ENCODE peak calls at places on chromosomes 7 and 10, in four cellular contexts. L is HepG2, B is K562, V is SK-N-SH. G is an unnamed sample.

GRCh38 chr10:101136007-101136707 is 5.1 kb downstream of the TLX1 start:
- DNase-seq in B (peak; percentile 25), L (no peak), V (peak; percentile 23), G (peak; percentile 19)

GRCh38 chr7:84200859-84201258 is 6.3 kb upstream of the SEMA3A start:
- DNase-seq in L (no peak), V (no peak), B (no peak), G (no peak)

GRCh38 chr7:40749877-40750276 is 615.1 kb downstream of the SUGCT start:
- DNase-seq in V (no peak), L (no peak), B (no peak), G (no peak)

GRCh38 chr10:102642553-102643345 is 1.5 kb upstream of the TRIM8 start:
- DNase-seq in L (peak; percentile 50), V (peak; percentile 62), B (peak; percentile 32), G (peak; percentile 29)

GRCh38 chr7:18040196-18040595 is 12.6 kb upstream of the PRPS1L1 start:
- DNase-seq in L (no peak), V (no peak), B (no peak), G (no peak)

GRCh38 chr10:13758761-13759160 is 172.0 kb downstream of the PRPF18 start:
- DNase-seq in B (no peak), L (no peak), V (no peak), G (no peak)

GRCh38 chr10:51073461-51074237 is 638 bp upstream of the PRKG1 start:
- DNase-seq in V (peak; percentile 65), L (no peak), B (peak; percentile 8), G (no peak)

GRCh38 chr10:77289027-77289501 is 348.5 kb downstream of the KCNMA1 start:
- DNase-seq in B (no peak), L (no peak), V (no peak), G (no peak)

GRCh38 chr7:48307041-48307714 is 135.9 kb downstream of the ABCA13 start:
- DNase-seq in B (no peak), L (no peak), V (no peak), G (no peak)

GRCh38 chr7:139949629-139950028 is 113.1 kb downstream of the PARP12 start:
- DNase-seq in L (no peak), B (no peak), V (no peak), G (no peak)

GRCh38 chr7:24668922-24669635 is 88.2 kb downstream of the GSDME start:
- DNase-seq in B (no peak), V (no peak), L (no peak), G (no peak)

GRCh38 chr7:23712368-23713284 is 2.6 kb downstream of the STK31 start:
- DNase-seq in B (peak; percentile 60), V (peak; percentile 79), L (peak; percentile 51), G (peak; percentile 67)

GRCh38 chr10:128078136-128078969 is 47.9 kb downstream of the MKI67 start:
- DNase-seq in B (peak; percentile 48), L (peak; percentile 28), V (peak; percentile 86), G (peak; percentile 28)

GRCh38 chr7:50826371-50827172 is 43.9 kb upstream of the GRB10 start:
- DNase-seq in V (no peak), L (peak; percentile 78), B (no peak), G (peak; percentile 55)

GRCh38 chr7:22348379-22348778 is 8.6 kb downstream of the RAPGEF5 start:
- DNase-seq in B (peak; percentile 34), L (no peak), V (no peak), G (no peak)

GRCh38 chr10:63010203-63010602 is 122.9 kb upstream of the NRBF2 start:
- DNase-seq in B (no peak), V (no peak), L (no peak), G (no peak)

GRCh38 chr7:46754135-46754730 is 827.7 kb downstream of the TNS3 start:
- DNase-seq in L (no peak), B (no peak), V (no peak), G (peak; percentile 36)

DNA sequence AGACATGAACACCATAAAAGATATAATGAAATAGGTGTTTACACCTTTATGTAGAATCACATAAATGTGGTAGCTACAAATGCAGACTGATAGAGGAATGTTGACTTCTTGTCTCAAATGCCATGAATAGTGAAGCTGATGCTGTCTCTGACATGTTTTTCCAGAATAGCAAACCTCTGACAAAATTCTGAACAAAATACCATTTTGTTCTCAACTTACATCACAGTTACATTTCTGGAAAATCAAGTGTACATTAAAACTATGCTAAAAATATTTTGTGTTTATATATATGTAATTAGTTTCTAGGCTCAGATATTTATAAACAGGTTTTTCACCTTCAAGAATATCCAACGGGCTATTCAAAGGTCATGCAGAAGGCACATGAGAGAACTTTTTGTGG is 16.8 kb upstream of the PTPN12 start:
- DNase-seq in B (no peak), L (no peak), V (no peak), G (no peak)
- TF ChIP-seq ELF1 in B (no peak), L (no peak), V (no peak), G (no peak)

DNA sequence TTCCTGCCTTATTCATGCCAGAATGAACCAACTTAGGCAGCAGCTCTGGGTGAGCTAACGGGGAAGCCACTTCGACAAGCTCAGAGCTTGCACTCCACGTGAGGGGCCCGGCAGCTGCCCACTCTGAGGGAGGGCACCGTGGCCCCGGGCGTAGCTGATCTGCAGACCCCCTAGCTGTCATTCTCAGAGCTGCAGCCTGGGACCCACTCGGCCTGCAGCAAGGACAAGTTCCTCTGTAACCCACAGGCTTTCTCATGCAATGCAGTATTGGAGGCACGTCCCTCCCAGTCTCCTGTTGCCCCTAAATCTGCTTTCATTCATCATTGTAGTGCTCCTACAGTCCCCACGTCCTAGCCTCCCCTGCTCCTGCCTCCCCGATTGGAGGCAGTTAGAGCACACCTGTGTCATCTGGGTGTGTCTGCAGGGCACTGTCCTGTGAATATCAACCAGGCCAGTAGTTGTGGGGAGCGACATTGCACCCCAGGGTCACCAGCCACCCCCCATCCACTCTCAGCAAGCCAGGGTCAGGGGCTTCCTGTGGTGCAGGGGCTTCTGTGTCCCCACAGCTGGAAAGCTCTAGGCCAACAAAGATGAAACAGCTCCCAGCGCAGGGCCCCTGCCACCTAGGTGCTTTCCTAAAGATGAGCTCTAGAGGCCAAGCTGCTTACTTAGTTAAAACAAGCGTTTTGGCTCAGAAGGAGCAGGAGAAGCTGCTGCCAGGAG is 333.7 kb downstream of the ADARB2 start:
- DNase-seq in L (no peak), B (no peak), V (no peak), G (no peak)
- TF ChIP-seq ELF1 in L (no peak), B (no peak), V (no peak), G (no peak)

GRCh38 chr10:48446785-48447184 is 140.3 kb downstream of the MAPK8 start:
- DNase-seq in B (no peak), V (no peak), L (no peak), G (no peak)

GRCh38 chr10:48450233-48450810 is 143.8 kb downstream of the MAPK8 start:
- DNase-seq in B (no peak), V (no peak), L (no peak), G (no peak)

GRCh38 chr10:48449501-48450232 is 143.2 kb downstream of the MAPK8 start:
- DNase-seq in V (no peak), B (no peak), L (no peak), G (no peak)

GRCh38 chr10:48447356-48448215 is 141.1 kb downstream of the MAPK8 start:
- DNase-seq in V (no peak), B (peak; percentile 9), L (no peak), G (no peak)

DNA sequence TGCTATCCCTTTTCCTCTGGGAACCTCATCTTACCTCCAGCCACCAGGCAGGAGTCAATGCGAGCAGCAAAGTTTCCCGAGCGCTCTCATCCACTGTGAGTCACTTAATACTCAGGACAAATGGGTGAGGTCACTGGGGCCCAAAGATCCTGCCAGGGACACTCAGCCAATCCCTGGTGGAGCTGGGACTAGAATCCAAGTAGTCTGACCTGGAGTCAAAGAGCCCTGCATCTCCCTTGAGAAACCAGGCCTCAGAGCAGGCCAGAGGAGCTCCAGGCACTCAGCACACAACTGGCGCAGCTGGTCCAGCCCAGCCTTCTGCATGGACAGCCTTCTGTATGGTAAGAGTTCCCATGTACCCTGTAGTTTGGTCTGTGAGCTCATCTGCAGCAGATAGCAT is 142.3 kb downstream of the MAPK8 start:
- DNase-seq in B (peak; percentile 11), L (no peak), V (no peak), G (no peak)
- TF ChIP-seq ELF1 in B (no peak), L (no peak), V (no peak), G (no peak)

DNA sequence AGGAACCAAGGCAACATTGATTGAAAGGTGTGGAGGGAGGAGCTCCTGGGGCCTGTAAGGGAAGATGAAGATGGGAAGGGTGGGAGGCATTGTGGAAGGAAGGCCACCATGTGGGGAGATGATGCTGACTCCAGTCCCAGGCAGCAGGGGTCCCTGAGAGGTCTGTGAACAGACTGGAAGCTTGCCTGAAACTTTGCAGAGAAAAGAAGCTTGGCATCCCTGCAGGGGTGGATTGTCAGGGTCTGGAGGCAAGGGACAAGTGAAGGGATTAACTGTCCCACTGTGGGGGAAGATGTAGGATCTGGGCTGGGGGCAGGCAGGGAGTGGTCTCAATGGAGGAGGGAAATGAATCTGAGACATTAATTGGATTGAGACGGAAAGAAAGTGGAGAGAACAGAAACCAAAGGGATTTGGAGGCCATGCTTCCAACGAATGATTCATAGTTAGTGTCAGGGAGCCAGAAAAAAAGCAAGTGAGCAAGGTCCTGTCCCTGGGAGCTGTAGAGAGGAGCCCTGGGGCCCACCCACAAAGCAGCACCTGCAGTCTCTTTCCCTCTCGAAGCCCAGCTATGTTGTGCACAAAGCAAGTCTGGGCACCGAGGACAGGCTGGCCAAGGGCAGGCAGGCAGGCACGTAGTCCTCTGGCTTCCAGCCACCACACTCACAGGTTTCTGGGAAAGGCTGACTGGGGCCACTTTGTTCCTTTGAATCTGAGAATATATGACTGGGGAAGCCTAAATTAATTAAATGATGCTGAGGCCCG is 4.8 kb upstream of the SLC18A3 start:
- DNase-seq in V (peak; percentile 60), B (no peak), L (no peak), G (no peak)
- TF ChIP-seq ELF1 in V (no peak), B (no peak), L (no peak), G (no peak)

GRCh38 chr7:75642810-75643486 is 95.8 kb downstream of the HIP1 start:
- DNase-seq in L (peak; percentile 46), V (peak; percentile 70), B (peak; percentile 81), G (peak; percentile 54)
- TF ChIP-seq ELF1 in L (no peak), V (no peak), B (no peak), G (no peak)

DNA sequence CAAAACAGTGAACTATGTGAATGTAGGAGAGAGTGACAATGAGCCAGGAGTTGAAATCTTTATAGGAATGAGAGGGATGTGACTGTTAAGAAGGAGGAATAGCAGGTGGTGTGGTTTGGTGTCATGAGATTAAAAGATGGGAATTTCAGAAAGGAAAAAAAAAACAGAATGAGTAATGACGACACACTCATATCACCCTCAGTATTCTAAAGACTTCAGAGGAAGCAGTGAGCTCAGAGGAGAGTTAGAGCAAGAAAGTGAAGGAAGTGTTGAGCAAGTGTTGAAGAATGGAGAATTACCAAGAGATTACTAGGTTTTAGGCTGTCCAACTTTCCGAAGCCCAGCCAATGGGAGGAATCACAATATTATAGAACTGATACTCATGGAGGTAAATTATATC is 220.5 kb upstream of the HGF start:
- DNase-seq in V (no peak), L (no peak), B (no peak), G (peak; percentile 12)
- TF ChIP-seq ELF1 in V (no peak), L (no peak), B (no peak), G (no peak)